ENCODE peak calls at places on chromosome 9, in seven cellular contexts. O is GM12878, I is SK-N-SH, B is K562, M is HCT116, A is HepG2, N is H1. V is an unnamed sample.

GRCh38 chr9:133967024-133967741 is 24.9 kb downstream of the VAV2 start:
- DNase-seq in M (no peak), O (no peak), I (no peak), A (no peak), B (no peak), N (no peak), V (no peak)

GRCh38 chr9:137550241-137550621 is at the start of gene PNPLA7:
- DNase-seq in O (no peak), B (peak; percentile 90), N (peak; percentile 27), A (peak; percentile 70), M (peak; percentile 49), I (peak; percentile 86), V (peak; percentile 98)

GRCh38 chr9:123756484-123757106 is 173.3 kb downstream of the DENND1A start:
- DNase-seq in B (no peak), A (no peak), M (no peak), O (peak; percentile 40), I (no peak), N (no peak), V (no peak)

GRCh38 chr9:112887377-112887776 is 3.3 kb downstream of the SLC46A2 start:
- DNase-seq in N (peak; percentile 34), A (peak; percentile 12), I (no peak), M (no peak), O (no peak), B (peak; percentile 60), V (peak; percentile 37)

GRCh38 chr9:95581900-95582299 is 65.1 kb upstream of the PTCH1 start:
- DNase-seq in I (no peak), O (no peak), N (no peak), B (no peak), A (no peak), M (no peak), V (no peak)

GRCh38 chr9:136052991-136053756 is 41.9 kb downstream of the NACC2 start:
- DNase-seq in B (no peak), O (no peak), M (no peak), A (peak; percentile 14), N (no peak), I (peak; percentile 50), V (no peak)

GRCh38 chr9:94851467-94851866 is 125.0 kb downstream of the AOPEP start:
- DNase-seq in A (no peak), M (no peak), O (no peak), B (no peak), I (no peak), N (no peak), V (no peak)

GRCh38 chr9:36064448-36065037 is 27.8 kb downstream of the RECK start:
- DNase-seq in N (no peak), A (no peak), M (no peak), O (no peak), B (no peak), I (no peak), V (no peak)

GRCh38 chr9:89352874-89353649 is 34.8 kb downstream of the SECISBP2 start:
- DNase-seq in O (no peak), B (no peak), M (no peak), I (no peak), N (no peak), A (no peak), V (no peak)

GRCh38 chr9:71814805-71815204 is 46.5 kb upstream of the CEMIP2 start:
- DNase-seq in O (no peak), M (no peak), A (no peak), N (no peak), I (no peak), B (no peak), V (no peak)

GRCh38 chr9:87793292-87793691 is 67.4 kb downstream of the CTSL start:
- DNase-seq in M (no peak), I (no peak), O (no peak), B (peak; percentile 71), A (peak; percentile 85), N (no peak), V (no peak)

GRCh38 chr9:136463578-136463977 is 19.3 kb downstream of the SEC16A start:
- DNase-seq in N (no peak), O (no peak), M (no peak), A (no peak), B (no peak), I (no peak), V (no peak)

GRCh38 chr9:15231788-15232635 is 75.0 kb downstream of the TTC39B start:
- DNase-seq in B (peak; percentile 45), I (peak; percentile 58), M (peak; percentile 29), A (peak; percentile 22), O (no peak), N (no peak), V (peak; percentile 40)

GRCh38 chr9:7316458-7316795 is 483.2 kb downstream of the DMAC1 start:
- DNase-seq in A (no peak), O (no peak), N (no peak), B (no peak), M (no peak), I (no peak), V (no peak)
- TF ChIP-seq JUND in A (no peak), O (no peak), N (no peak), B (no peak), M (no peak), I (no peak), V (no peak)

GRCh38 chr9:27474350-27474749 is 49.7 kb upstream of the IFNK start:
- DNase-seq in I (no peak), A (no peak), M (no peak), N (no peak), O (no peak), B (no peak), V (no peak)
- TF ChIP-seq JUND in I (no peak), A (no peak), M (no peak), N (no peak), O (no peak), B (no peak), V (no peak)

DNA sequence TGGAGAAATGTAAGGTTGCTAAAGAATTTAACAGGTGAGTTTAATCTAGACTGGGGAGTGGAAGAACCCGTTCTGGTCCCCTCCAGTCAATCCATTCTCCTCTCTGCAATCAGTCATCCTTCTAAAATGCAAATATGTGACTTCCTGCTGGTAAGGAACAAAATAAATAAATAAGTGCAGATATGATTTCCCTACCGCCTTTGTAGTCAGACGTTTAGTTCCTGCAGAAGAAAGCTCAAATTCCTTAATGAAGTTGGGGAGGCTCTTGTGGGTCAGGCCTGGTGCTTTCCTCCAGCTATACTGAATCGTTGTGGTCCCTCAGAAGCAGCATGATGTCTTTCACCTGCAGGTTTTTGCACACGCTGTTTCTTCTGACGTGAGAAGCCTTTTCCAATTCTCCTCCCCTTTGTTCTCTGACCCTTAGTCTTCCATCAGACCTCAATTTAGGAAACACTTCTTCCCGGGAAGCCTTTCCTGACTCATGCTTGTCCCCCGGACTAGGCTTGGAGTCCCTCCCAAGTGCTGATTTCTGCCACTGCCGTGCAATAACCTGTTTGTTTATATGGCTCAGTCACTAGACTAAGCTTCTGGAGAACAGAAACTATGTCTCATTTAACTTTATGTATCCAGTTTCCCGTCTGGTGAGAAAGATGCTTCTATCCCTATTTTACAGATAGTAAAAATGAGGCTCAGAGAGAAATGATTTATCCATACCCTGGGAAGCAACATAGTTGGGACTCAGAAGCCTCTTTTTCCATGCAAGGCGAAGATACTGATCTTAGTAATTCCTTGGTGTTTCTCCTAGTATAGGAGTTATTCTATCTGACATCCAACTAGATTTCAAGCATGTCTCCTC is 1.3 kb downstream of the ATP6V1G1 start:
- DNase-seq in M (no peak), I (no peak), A (no peak), O (no peak), B (no peak), N (no peak), V (no peak)
- TF ChIP-seq JUND in M (no peak), I (no peak), A (no peak), O (no peak), B (no peak), N (no peak), V (no peak)

GRCh38 chr9:69303331-69303730 is 21.7 kb upstream of the ENTREP1 start:
- DNase-seq in M (no peak), A (no peak), N (no peak), B (no peak), I (no peak), O (no peak), V (no peak)
- TF ChIP-seq JUND in M (no peak), A (no peak), N (no peak), B (no peak), I (no peak), O (no peak), V (no peak)

DNA sequence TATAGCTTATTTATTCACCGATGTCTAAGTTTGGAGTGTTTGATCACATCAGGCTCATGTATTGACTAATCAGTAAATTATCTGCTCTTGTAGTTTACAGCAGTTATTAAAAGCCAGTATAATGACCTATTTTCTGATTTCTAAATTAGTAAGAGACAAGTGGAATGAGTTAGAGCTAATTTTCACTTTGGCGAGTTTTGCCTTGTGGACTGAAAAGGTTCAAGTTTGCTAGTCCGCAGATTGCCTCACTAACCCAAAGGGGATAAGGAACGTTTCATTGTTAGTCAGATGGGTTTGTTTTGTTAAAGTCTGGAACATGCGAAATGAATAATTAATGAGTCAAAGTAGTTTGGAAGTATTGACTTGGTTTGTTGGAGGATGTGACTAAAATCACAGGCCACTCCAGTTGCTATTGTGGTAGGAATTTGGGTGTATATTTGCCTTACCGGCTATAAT is 40.1 kb downstream of the SMARCA2 start:
- DNase-seq in I (no peak), A (no peak), M (no peak), O (peak; percentile 77), N (no peak), B (no peak), V (no peak)
- TF ChIP-seq JUND in I (no peak), A (no peak), M (no peak), O (peak; percentile 39), N (no peak), B (no peak), V (no peak)

GRCh38 chr9:90870646-90871326 is 69.2 kb downstream of the SYK start:
- DNase-seq in M (peak; percentile 27), A (peak; percentile 25), B (peak; percentile 54), I (peak; percentile 50), N (no peak), O (peak; percentile 17), V (peak; percentile 51)
- TF ChIP-seq JUND in M (no peak), A (no peak), B (no peak), I (no peak), N (no peak), O (no peak), V (no peak)

DNA sequence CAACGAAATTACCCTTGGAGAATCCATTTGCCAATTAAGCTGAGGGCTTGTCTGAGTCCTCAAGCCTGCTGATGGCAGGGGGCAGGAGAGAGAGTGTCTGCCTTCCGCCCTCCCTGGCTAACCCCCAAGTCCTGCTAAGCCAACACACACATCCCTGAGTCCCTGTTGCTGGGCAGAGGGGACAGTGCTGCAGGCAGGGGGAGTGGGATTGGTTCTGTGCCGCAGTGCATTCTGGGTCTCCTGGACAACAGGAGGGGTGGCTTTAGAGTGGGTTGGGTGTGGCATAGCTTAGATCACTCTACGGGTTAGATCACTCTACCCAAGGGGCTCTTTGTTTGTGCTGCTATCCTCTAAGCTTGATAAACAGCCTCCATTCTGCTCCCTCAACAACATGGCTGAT is 427.7 kb downstream of the CDK5RAP2 start:
- DNase-seq in M (no peak), O (no peak), N (peak; percentile 21), B (peak; percentile 5), A (no peak), I (peak; percentile 68), V (no peak)
- TF ChIP-seq JUND in M (no peak), O (no peak), N (no peak), B (no peak), A (no peak), I (no peak), V (no peak)

GRCh38 chr9:10026585-10026984 is 586.2 kb downstream of the PTPRD start:
- DNase-seq in O (no peak), M (no peak), I (no peak), B (no peak), A (no peak), N (no peak), V (no peak)
- TF ChIP-seq JUND in O (no peak), M (no peak), I (no peak), B (no peak), A (no peak), N (no peak), V (no peak)

V was measured in T47D.